ENCODE peak calls at places on chromosomes 7 and 10, in eight cellular contexts. W is A549, U is pancreas, I is HCT116, F is thyroid gland, K is fibroblast of lung, N is colonic mucosa, A is osteoblast. R is an unnamed sample. For H3K9me3, the result is how much of the 10 kb centered on the place peaks cover.

GRCh38 chr10:47154762-47155161 is 145.2 kb upstream of the GDF10 start:
- DNase-seq in W (no peak), U (no peak), I (no peak), F (no peak), K (no peak), N (no peak), A (no peak), R (no peak)

GRCh38 chr10:110069502-110069982 is 61.8 kb downstream of the ADD3 start:
- DNase-seq in W (no peak), U (no peak), I (no peak), F (no peak), K (peak), N (no peak), A (no peak), R (no peak)

GRCh38 chr7:49367072-49367471 is 406.4 kb upstream of the VWC2 start:
- DNase-seq in W (no peak), U (no peak), I (no peak), F (no peak), K (no peak), N (no peak), A (no peak), R (no peak)

GRCh38 chr10:133379152-133379800 is at the start of gene PAOX:
- DNase-seq in W (peak), U (peak), I (no peak), F (peak), K (peak), N (peak), A (peak), R (peak)

GRCh38 chr10:62047960-62048383 is 146.5 kb downstream of the ARID5B start:
- DNase-seq in W (no peak), U (no peak), I (no peak), F (no peak), K (peak), N (peak), A (peak), R (no peak)

GRCh38 chr7:19030280-19030679 is 87.2 kb downstream of the TWIST1 start:
- DNase-seq in W (no peak), U (no peak), I (no peak), F (no peak), K (peak), N (no peak), A (no peak), R (no peak)

GRCh38 chr7:17502209-17502810 is 203.9 kb downstream of the AHR start:
- DNase-seq in W (no peak), U (no peak), I (no peak), F (no peak), K (no peak), N (no peak), A (no peak), R (no peak)

GRCh38 chr7:73341877-73342276 is 13.9 kb downstream of the FKBP6 start:
- DNase-seq in W (peak), U (no peak), I (peak), F (no peak), K (peak), N (no peak), A (peak), R (no peak)

GRCh38 chr10:32084484-32084883 is 28.3 kb upstream of the KIF5B start:
- DNase-seq in W (no peak), U (no peak), I (no peak), F (no peak), K (no peak), N (no peak), A (no peak), R (no peak)

GRCh38 chr10:85651507-85651902 is 715.1 kb downstream of the GRID1 start:
- DNase-seq in W (no peak), U (no peak), I (no peak), F (peak), K (no peak), N (no peak), A (no peak), R (no peak)

GRCh38 chr10:70964881-70965280 is 76.5 kb upstream of the PCBD1 start:
- DNase-seq in W (no peak), U (no peak), I (no peak), F (no peak), K (no peak), N (no peak), A (no peak), R (no peak)

GRCh38 chr7:42831953-42832522 is 79.8 kb downstream of the C7orf25 start:
- DNase-seq in W (no peak), U (no peak), I (no peak), F (no peak), K (no peak), N (no peak), A (no peak), R (no peak)

GRCh38 chr10:71821909-71822763 is 28.9 kb downstream of the PSAP start:
- DNase-seq in W (no peak), U (no peak), I (no peak), F (no peak), K (peak), N (no peak), A (peak), R (no peak)

GRCh38 chr10:44978570-44979280 is at the start of gene DEPP1:
- DNase-seq in W (peak), U (peak), I (peak), F (peak), K (peak), N (peak), A (peak), R (peak)

GRCh38 chr10:133613699-133614098 is 12.9 kb downstream of the FRG2B start:
- DNase-seq in W (no peak), U (no peak), I (no peak), F (no peak), K (no peak), N (no peak), A (no peak), R (no peak)

GRCh38 chr7:26930201-26930600 is 65.8 kb upstream of the SKAP2 start:
- DNase-seq in W (no peak), U (no peak), I (no peak), F (no peak), K (no peak), N (no peak), A (no peak), R (no peak)

GRCh38 chr10:21528452-21529235 is 3.2 kb upstream of the SKIDA1 start:
- DNase-seq in W (no peak), U (no peak), I (no peak), F (no peak), K (peak), N (no peak), A (no peak), R (no peak)

GRCh38 chr7:28871083-28871482 is 87.0 kb downstream of the TRIL start:
- DNase-seq in W (no peak), U (no peak), I (no peak), F (no peak), K (no peak), N (no peak), A (no peak), R (no peak)

GRCh38 chr7:124482229-124482628 is 283.4 kb downstream of the GPR37 start:
- DNase-seq in W (no peak), U (no peak), I (no peak), F (no peak), K (no peak), N (no peak), A (no peak), R (no peak)

GRCh38 chr10:17527530-17528146 is 73.2 kb upstream of the ST8SIA6 start:
- DNase-seq in W (peak), U (no peak), I (no peak), F (no peak), K (peak), N (no peak), A (no peak), R (no peak)

GRCh38 chr7:154484406-154484805 is 432.2 kb downstream of the DPP6 start:
- DNase-seq in W (no peak), U (no peak), I (no peak), F (no peak), K (no peak), N (no peak), A (no peak), R (no peak)

GRCh38 chr7:113421696-113422330 is 303.5 kb upstream of the SMIM30 start:
- DNase-seq in W (peak), U (peak), I (peak), F (peak), K (peak), N (peak), A (peak), R (peak)

GRCh38 chr7:96794063-96794462 is 84.4 kb upstream of the SEM1 start:
- DNase-seq in W (no peak), U (no peak), I (no peak), F (no peak), K (no peak), N (no peak), A (no peak), R (no peak)

GRCh38 chr10:45354261-45354660 is 19.8 kb upstream of the ALOX5 start:
- DNase-seq in W (no peak), U (no peak), I (no peak), F (peak), K (no peak), N (peak), A (no peak), R (peak)

GRCh38 chr10:22429146-22429545 is 83.8 kb downstream of the SPAG6 start:
- DNase-seq in W (no peak), U (no peak), I (no peak), F (no peak), K (no peak), N (no peak), A (no peak), R (no peak)

GRCh38 chr10:78336402-78336791 is 302.7 kb downstream of the RPS24 start:
- DNase-seq in W (no peak), U (no peak), I (no peak), F (no peak), K (peak), N (peak), A (peak), R (no peak)

GRCh38 chr7:153398370-153398769 is 638.8 kb downstream of the ACTR3B start:
- DNase-seq in W (no peak), U (no peak), I (no peak), F (no peak), K (no peak), N (no peak), A (no peak), R (no peak)

GRCh38 chr7:101058355-101058754 is 26.9 kb upstream of the TRIM56 start:
- DNase-seq in W (peak), U (peak), I (peak), F (peak), K (peak), N (peak), A (peak), R (peak)

GRCh38 chr7:138563808-138564207 is 103.7 kb downstream of the TRIM24 start:
- DNase-seq in W (no peak), U (no peak), I (no peak), F (no peak), K (no peak), N (no peak), A (no peak), R (no peak)

GRCh38 chr7:157683251-157684156 is 346.7 kb downstream of the DNAJB6 start:
- DNase-seq in W (no peak), U (no peak), I (no peak), F (no peak), K (peak), N (no peak), A (no peak), R (no peak)

GRCh38 chr10:132404911-132405462 is 8.0 kb downstream of the PWWP2B start:
- DNase-seq in W (no peak), U (peak), I (no peak), F (no peak), K (no peak), N (no peak), A (no peak), R (peak)

GRCh38 chr10:32061440-32061839 is 5.2 kb upstream of the KIF5B start:
- DNase-seq in W (no peak), U (no peak), I (no peak), F (no peak), K (no peak), N (no peak), A (no peak), R (no peak)

GRCh38 chr7:106022193-106022821 is 59.2 kb downstream of the CDHR3 start:
- DNase-seq in W (no peak), U (no peak), I (no peak), F (peak), K (peak), N (no peak), A (no peak), R (no peak)

GRCh38 chr7:128275651-128276050 is 34.6 kb downstream of the LEP start:
- DNase-seq in W (no peak), U (peak), I (no peak), F (no peak), K (no peak), N (no peak), A (no peak), R (no peak)

GRCh38 chr10:46992794-46993552 is 81.7 kb downstream of the PTPN20 start:
- DNase-seq in W (peak), U (no peak), I (peak), F (no peak), K (peak), N (peak), A (peak), R (peak)

GRCh38 chr7:143346018-143346417 is 16.5 kb downstream of the FAM131B start:
- DNase-seq in W (no peak), U (no peak), I (no peak), F (no peak), K (no peak), N (no peak), A (peak), R (no peak)

GRCh38 chr10:132630666-132631347 is 93.2 kb downstream of the INPP5A start:
- DNase-seq in W (no peak), U (peak), I (no peak), F (no peak), K (no peak), N (peak), A (peak), R (peak)

GRCh38 chr10:116849271-116850057 is at the start of gene ENO4:
- DNase-seq in W (peak), U (peak), I (peak), F (peak), K (peak), N (peak), A (peak), R (peak)

GRCh38 chr7:69211336-69211735 is 386.9 kb upstream of the AUTS2 start:
- DNase-seq in W (no peak), U (no peak), I (no peak), F (no peak), K (no peak), N (no peak), A (no peak), R (no peak)

GRCh38 chr7:69213882-69214281 is 384.4 kb upstream of the AUTS2 start:
- DNase-seq in W (no peak), U (no peak), I (no peak), F (no peak), K (peak), N (no peak), A (no peak), R (no peak)

GRCh38 chr7:69208848-69209247 is 389.4 kb upstream of the AUTS2 start:
- DNase-seq in W (no peak), U (no peak), I (no peak), F (no peak), K (no peak), N (no peak), A (no peak), R (no peak)

GRCh38 chr7:69211739-69212138 is 386.5 kb upstream of the AUTS2 start:
- DNase-seq in W (no peak), U (no peak), I (no peak), F (no peak), K (no peak), N (no peak), A (no peak), R (no peak)
- TF ChIP-seq CTCF in W (peak), U (no peak), I (no peak), F (no peak), K (no peak), N (no peak), A (no peak), R (no peak)

GRCh38 chr7:37194943-37195342 is 253.7 kb downstream of the ELMO1 start:
- DNase-seq in W (no peak), U (no peak), I (no peak), F (no peak), K (no peak), N (no peak), A (no peak), R (no peak)

GRCh38 chr7:37195388-37195787 is 253.3 kb downstream of the ELMO1 start:
- DNase-seq in W (no peak), U (no peak), I (no peak), F (no peak), K (no peak), N (no peak), A (no peak), R (no peak)

GRCh38 chr7:37191797-37192196 is 256.9 kb downstream of the ELMO1 start:
- DNase-seq in W (no peak), U (no peak), I (no peak), F (no peak), K (no peak), N (no peak), A (no peak), R (no peak)

GRCh38 chr7:37193775-37194135 is 254.9 kb downstream of the ELMO1 start:
- DNase-seq in W (no peak), U (no peak), I (no peak), F (no peak), K (no peak), N (no peak), A (no peak), R (no peak)

GRCh38 chr7:37193087-37193774 is 255.4 kb downstream of the ELMO1 start:
- DNase-seq in W (no peak), U (no peak), I (no peak), F (no peak), K (no peak), N (no peak), A (no peak), R (no peak)
- H3K4me3 ChIP-seq in W (no peak), U (no peak), I (no peak), F (no peak), K (no peak), N (no peak), A (no peak), R (no peak)

DNA sequence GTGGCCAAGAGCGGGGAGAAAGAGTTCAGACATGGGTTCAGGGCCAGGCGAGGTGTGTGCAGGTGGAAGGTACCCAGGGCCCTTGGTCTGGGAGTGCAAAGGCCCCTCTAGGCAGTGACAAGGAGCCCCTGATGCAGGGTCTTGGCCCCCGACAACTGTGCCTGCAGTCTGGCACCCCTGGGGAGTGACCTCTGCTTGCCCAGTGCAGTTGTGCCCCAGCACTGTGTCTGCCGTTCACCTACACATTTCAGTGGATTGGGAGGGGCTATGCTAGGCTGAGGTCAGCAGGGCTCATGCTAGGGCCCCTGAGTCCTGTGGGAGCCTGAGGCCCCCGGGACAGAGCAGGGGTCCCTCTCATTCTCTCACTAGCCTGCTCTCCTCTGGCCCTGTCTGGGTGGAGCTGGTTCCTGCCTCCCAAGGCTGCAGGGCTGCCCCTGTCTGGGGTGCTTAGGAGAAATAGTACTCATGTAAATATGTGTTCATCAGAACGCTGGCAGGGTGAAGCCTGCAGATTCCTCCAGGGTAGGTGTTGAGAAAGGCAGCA is 550.4 kb downstream of the TCERG1L start:
- DNase-seq in W (no peak), U (no peak), I (no peak), F (no peak), K (no peak), N (no peak), A (no peak), R (no peak)
- H3K9me3 ChIP-seq in W (under half), U (under half), I (under half), F (under half), K (under half), N (under half), A (under half), R (under half)

GRCh38 chr10:43075612-43076003 is 1.3 kb upstream of the RET start:
- DNase-seq in W (peak), U (peak), I (peak), F (no peak), K (no peak), N (no peak), A (peak), R (no peak)
- TF ChIP-seq CTCF in W (peak), U (no peak), I (peak), F (no peak), K (no peak), N (no peak), A (no peak), R (no peak)

GRCh38 chr7:1326511-1326785 is 93.8 kb downstream of the UNCX start:
- DNase-seq in W (no peak), U (no peak), I (no peak), F (no peak), K (no peak), N (no peak), A (peak), R (peak)

GRCh38 chr7:1323178-1324027 is 90.7 kb downstream of the UNCX start:
- DNase-seq in W (no peak), U (no peak), I (no peak), F (no peak), K (no peak), N (no peak), A (peak), R (peak)

GRCh38 chr7:1324028-1324900 is 91.6 kb downstream of the UNCX start:
- DNase-seq in W (no peak), U (no peak), I (no peak), F (no peak), K (no peak), N (no peak), A (peak), R (peak)

GRCh38 chr7:1325646-1326510 is 93.2 kb downstream of the UNCX start:
- DNase-seq in W (no peak), U (no peak), I (no peak), F (no peak), K (no peak), N (no peak), A (no peak), R (peak)

GRCh38 chr7:1325246-1325645 is 92.6 kb downstream of the UNCX start:
- DNase-seq in W (no peak), U (peak), I (no peak), F (no peak), K (no peak), N (no peak), A (no peak), R (peak)
- H3K4me3 ChIP-seq in W (no peak), U (no peak), I (no peak), F (no peak), K (no peak), N (no peak), A (no peak), R (no peak)